ENCODE peak calls at places on chromosomes 7 and 10, in seven cellular contexts. One of them, this sample, is unnamed.

GRCh38 chr10:35875281-35875680 is 233.2 kb upstream of the FZD8 start:
- DNase-seq in effector memory CD8-positive, alpha-beta T cell: no peak
- DNase-seq in HEK293T: no peak
- DNase-seq in GM10248: no peak
- DNase-seq in tibial artery: no peak
- DNase-seq in endothelial cell: no peak
- DNase-seq in GM23248: peak; percentile 23
- DNase-seq in this sample: peak; percentile 32

GRCh38 chr7:480531-481218 is 39.0 kb downstream of the PDGFA start:
- DNase-seq in GM23248: no peak
- DNase-seq in effector memory CD8-positive, alpha-beta T cell: no peak
- DNase-seq in tibial artery: peak; percentile 40
- DNase-seq in endothelial cell: no peak
- DNase-seq in GM10248: no peak
- DNase-seq in HEK293T: no peak
- DNase-seq in this sample: no peak

GRCh38 chr10:93376372-93377296 is 105.5 kb downstream of the MYOF start:
- DNase-seq in tibial artery: peak; percentile 82
- DNase-seq in GM23248: peak; percentile 92
- DNase-seq in effector memory CD8-positive, alpha-beta T cell: peak; percentile 59
- DNase-seq in endothelial cell: peak; percentile 66
- DNase-seq in GM10248: peak; percentile 65
- DNase-seq in HEK293T: peak; percentile 85
- DNase-seq in this sample: peak; percentile 95

GRCh38 chr10:28628184-28628893 is 49.0 kb upstream of the BAMBI start:
- DNase-seq in GM23248: peak; percentile 84
- DNase-seq in tibial artery: peak; percentile 87
- DNase-seq in effector memory CD8-positive, alpha-beta T cell: peak; percentile 55
- DNase-seq in endothelial cell: peak; percentile 86
- DNase-seq in HEK293T: peak; percentile 75
- DNase-seq in GM10248: peak; percentile 71
- DNase-seq in this sample: peak; percentile 95

GRCh38 chr10:13528138-13528874 is 508 bp downstream of the BEND7 start:
- DNase-seq in HEK293T: peak; percentile 34
- DNase-seq in endothelial cell: peak; percentile 53
- DNase-seq in GM23248: peak; percentile 59
- DNase-seq in GM10248: peak; percentile 23
- DNase-seq in tibial artery: no peak
- DNase-seq in effector memory CD8-positive, alpha-beta T cell: no peak
- DNase-seq in this sample: peak; percentile 60

GRCh38 chr10:24456319-24456718 is 247.4 kb downstream of the KIAA1217 start:
- DNase-seq in HEK293T: no peak
- DNase-seq in endothelial cell: no peak
- DNase-seq in effector memory CD8-positive, alpha-beta T cell: no peak
- DNase-seq in GM23248: peak; percentile 98
- DNase-seq in tibial artery: no peak
- DNase-seq in GM10248: no peak
- DNase-seq in this sample: peak; percentile 44

GRCh38 chr10:32068569-32068968 is 12.3 kb upstream of the KIF5B start:
- DNase-seq in effector memory CD8-positive, alpha-beta T cell: no peak
- DNase-seq in GM10248: no peak
- DNase-seq in HEK293T: no peak
- DNase-seq in tibial artery: peak; percentile 72
- DNase-seq in endothelial cell: no peak
- DNase-seq in GM23248: no peak
- DNase-seq in this sample: no peak

GRCh38 chr10:77746313-77746712 is 108.7 kb upstream of the KCNMA1 start:
- DNase-seq in tibial artery: no peak
- DNase-seq in HEK293T: no peak
- DNase-seq in GM10248: no peak
- DNase-seq in effector memory CD8-positive, alpha-beta T cell: no peak
- DNase-seq in GM23248: peak; percentile 91
- DNase-seq in endothelial cell: no peak
- DNase-seq in this sample: peak; percentile 42

GRCh38 chr7:158996214-158997109 is 140.1 kb downstream of the DYNC2I1 start:
- DNase-seq in tibial artery: no peak
- DNase-seq in GM10248: no peak
- DNase-seq in GM23248: no peak
- DNase-seq in effector memory CD8-positive, alpha-beta T cell: no peak
- DNase-seq in HEK293T: no peak
- DNase-seq in endothelial cell: no peak
- DNase-seq in this sample: no peak

GRCh38 chr10:122707535-122707934 is 7.9 kb upstream of the C10orf120 start:
- DNase-seq in GM10248: no peak
- DNase-seq in tibial artery: no peak
- DNase-seq in GM23248: peak; percentile 8
- DNase-seq in HEK293T: no peak
- DNase-seq in effector memory CD8-positive, alpha-beta T cell: no peak
- DNase-seq in endothelial cell: no peak
- DNase-seq in this sample: no peak

GRCh38 chr7:139479620-139480019 is 3.9 kb downstream of the KLRG2 start:
- DNase-seq in endothelial cell: no peak
- DNase-seq in HEK293T: no peak
- DNase-seq in effector memory CD8-positive, alpha-beta T cell: no peak
- DNase-seq in GM23248: no peak
- DNase-seq in GM10248: no peak
- DNase-seq in tibial artery: no peak
- DNase-seq in this sample: no peak

GRCh38 chr7:133053321-133053891 is 28.5 kb downstream of the CHCHD3 start:
- DNase-seq in GM10248: peak; percentile 24
- DNase-seq in effector memory CD8-positive, alpha-beta T cell: no peak
- DNase-seq in HEK293T: no peak
- DNase-seq in tibial artery: peak; percentile 70
- DNase-seq in GM23248: peak; percentile 97
- DNase-seq in endothelial cell: no peak
- DNase-seq in this sample: peak; percentile 89

GRCh38 chr7:110065112-110065511 is 1025.8 kb upstream of the LRRN3 start:
- DNase-seq in HEK293T: no peak
- DNase-seq in GM23248: no peak
- DNase-seq in effector memory CD8-positive, alpha-beta T cell: no peak
- DNase-seq in endothelial cell: no peak
- DNase-seq in tibial artery: no peak
- DNase-seq in GM10248: no peak
- DNase-seq in this sample: no peak

GRCh38 chr10:132186488-132187413 is at the start of gene DPYSL4:
- DNase-seq in tibial artery: no peak
- DNase-seq in GM10248: peak; percentile 66
- DNase-seq in HEK293T: peak; percentile 97
- DNase-seq in GM23248: peak; percentile 53
- DNase-seq in effector memory CD8-positive, alpha-beta T cell: no peak
- DNase-seq in endothelial cell: no peak
- DNase-seq in this sample: peak; percentile 71

GRCh38 chr10:124668517-124669051 is 75.6 kb downstream of the FAM53B start:
- DNase-seq in effector memory CD8-positive, alpha-beta T cell: no peak
- DNase-seq in HEK293T: no peak
- DNase-seq in endothelial cell: no peak
- DNase-seq in GM10248: no peak
- DNase-seq in tibial artery: no peak
- DNase-seq in GM23248: no peak
- DNase-seq in this sample: no peak

GRCh38 chr7:157219154-157219553 is 80.4 kb downstream of the UBE3C start:
- DNase-seq in endothelial cell: no peak
- DNase-seq in effector memory CD8-positive, alpha-beta T cell: no peak
- DNase-seq in HEK293T: no peak
- DNase-seq in tibial artery: no peak
- DNase-seq in GM10248: peak; percentile 61
- DNase-seq in GM23248: no peak
- DNase-seq in this sample: no peak

This sample was measured in adipocyte.